ENCODE peak calls at places on chromosomes 6 and 20, in ten cellular contexts. Y is foreskin fibroblast; Z is body of pancreas; U is kidney; I is CD4-positive, alpha-beta T cell; L is HFF-Myc; K is nephron progenitor cell; N is T-helper 2 cell; M is NAMALWA; G is hypothalamus. F is an unnamed sample.

GRCh38 chr6:55886185-55886836 is 10.9 kb upstream of the BMP5 start:
- DNase-seq in Y (peak; percentile 57), Z (no peak), U (no peak), I (no peak), L (no peak), K (no peak), N (no peak), M (peak; percentile 17), G (no peak), F (no peak)

GRCh38 chr6:128567029-128567428 is 46.6 kb upstream of the PTPRK start:
- DNase-seq in Y (peak; percentile 49), Z (no peak), U (no peak), I (no peak), L (no peak), K (no peak), N (no peak), M (no peak), G (no peak), F (no peak)

GRCh38 chr20:60249436-60249835 is 291.2 kb downstream of the CDH26 start:
- DNase-seq in Y (peak; percentile 98), Z (no peak), U (no peak), I (no peak), L (peak; percentile 81), K (no peak), N (no peak), M (no peak), G (no peak), F (peak; percentile 69)

GRCh38 chr6:167982063-167982462 is 15.4 kb upstream of the KIF25 start:
- DNase-seq in Y (no peak), Z (no peak), U (no peak), I (no peak), L (no peak), K (no peak), N (no peak), M (no peak), G (no peak), F (no peak)

GRCh38 chr6:145743325-145743724 is 8.0 kb upstream of the EPM2A start:
- DNase-seq in Y (no peak), Z (no peak), U (no peak), I (no peak), L (no peak), K (no peak), N (no peak), M (no peak), G (no peak), F (no peak)

GRCh38 chr6:157840776-157841175 is 17.7 kb downstream of the SNX9 start:
- DNase-seq in Y (peak; percentile 81), Z (no peak), U (no peak), I (no peak), L (no peak), K (no peak), N (no peak), M (no peak), G (no peak), F (peak; percentile 8)

GRCh38 chr6:56292505-56293181 is 45.3 kb upstream of the COL21A1 start:
- DNase-seq in Y (peak; percentile 81), Z (no peak), U (no peak), I (no peak), L (peak; percentile 71), K (peak; percentile 32), N (no peak), M (peak; percentile 49), G (no peak), F (peak; percentile 16)

GRCh38 chr6:87944541-87944954 is 103.1 kb upstream of the SPACA1 start:
- DNase-seq in Y (peak; percentile 57), Z (peak; percentile 41), U (no peak), I (no peak), L (no peak), K (peak; percentile 26), N (no peak), M (no peak), G (no peak), F (peak; percentile 33)

GRCh38 chr6:35087361-35088280 is 53.5 kb downstream of the TCP11 start:
- DNase-seq in Y (no peak), Z (no peak), U (no peak), I (no peak), L (no peak), K (no peak), N (no peak), M (no peak), G (no peak), F (no peak)

GRCh38 chr6:23181301-23182110 is 612.1 kb downstream of the HDGFL1 start:
- DNase-seq in Y (peak; percentile 5), Z (no peak), U (no peak), I (no peak), L (no peak), K (no peak), N (no peak), M (no peak), G (no peak), F (no peak)

GRCh38 chr20:22227301-22227700 is 357.1 kb downstream of the FOXA2 start:
- DNase-seq in Y (no peak), Z (no peak), U (no peak), I (no peak), L (no peak), K (no peak), N (no peak), M (no peak), G (no peak), F (no peak)

GRCh38 chr20:10508060-10508459 is 73.0 kb downstream of the SLX4IP start:
- DNase-seq in Y (peak; percentile 61), Z (peak; percentile 27), U (no peak), I (no peak), L (no peak), K (no peak), N (no peak), M (no peak), G (no peak), F (peak; percentile 64)

GRCh38 chr20:36860811-36861624 is 14.9 kb upstream of the TLDC2 start:
- DNase-seq in Y (no peak), Z (no peak), U (no peak), I (no peak), L (no peak), K (no peak), N (no peak), M (no peak), G (no peak), F (no peak)

GRCh38 chr6:27297857-27298730 is 14.0 kb downstream of the POM121L2 start:
- DNase-seq in Y (peak; percentile 63), Z (no peak), U (no peak), I (no peak), L (peak; percentile 53), K (peak; percentile 60), N (no peak), M (no peak), G (no peak), F (no peak)

GRCh38 chr6:167558213-167558869 is 233.5 kb downstream of the TTLL2 start:
- DNase-seq in Y (no peak), Z (no peak), U (no peak), I (no peak), L (no peak), K (no peak), N (no peak), M (no peak), G (no peak), F (no peak)

GRCh38 chr6:43070028-43070632 is 6.0 kb upstream of the PTK7 start:
- DNase-seq in Y (peak; percentile 84), Z (no peak), U (no peak), I (no peak), L (no peak), K (no peak), N (no peak), M (peak; percentile 79), G (no peak), F (no peak)

GRCh38 chr6:121838842-121839241 is 403.4 kb downstream of the GJA1 start:
- DNase-seq in Y (peak; percentile 34), Z (no peak), U (no peak), I (no peak), L (no peak), K (no peak), N (no peak), M (no peak), G (no peak), F (no peak)

GRCh38 chr20:45951474-45951873 is 17.0 kb downstream of the PCIF1 start:
- DNase-seq in Y (no peak), Z (no peak), U (no peak), I (no peak), L (no peak), K (no peak), N (no peak), M (no peak), G (no peak), F (no peak)

GRCh38 chr6:137903933-137904821 is 37.1 kb downstream of the TNFAIP3 start:
- DNase-seq in Y (peak; percentile 74), Z (no peak), U (no peak), I (no peak), L (no peak), K (no peak), N (no peak), M (peak; percentile 58), G (no peak), F (no peak)

GRCh38 chr20:6533828-6534388 is 233.6 kb upstream of the BMP2 start:
- DNase-seq in Y (peak; percentile 65), Z (no peak), U (peak; percentile 52), I (no peak), L (peak; percentile 46), K (no peak), N (no peak), M (no peak), G (no peak), F (no peak)

GRCh38 chr20:25195962-25196700 is 619 bp downstream of the ENTPD6 start:
- DNase-seq in Y (peak; percentile 28), Z (peak; percentile 62), U (peak; percentile 87), I (peak; percentile 46), L (no peak), K (peak; percentile 56), N (no peak), M (peak; percentile 51), G (no peak), F (peak; percentile 37)

F was measured in adrenal gland.